ENCODE peak calls at places on chromosome 11, in five cellular contexts. C, V, Q, B and R are unnamed samples. For H3K36me3, the result is how much of the 10 kb centered on the place peaks cover.

GRCh38 chr11:13781153-13781552 is 112.7 kb downstream of the FAR1 start:
- DNase-seq in Q (no peak), B (peak), C (no peak), V (no peak), R (no peak)

GRCh38 chr11:3916962-3917361 is 61.5 kb downstream of the STIM1 start:
- DNase-seq in B (no peak), V (no peak), Q (no peak), C (no peak), R (no peak)

GRCh38 chr11:65912840-65913239 is 6.0 kb downstream of the C11orf68 start:
- DNase-seq in C (peak), B (no peak), Q (no peak), V (no peak), R (peak)

GRCh38 chr11:61054927-61055562 is 47.2 kb upstream of the CD5 start:
- DNase-seq in V (no peak), B (no peak), C (no peak), Q (no peak), R (no peak)

GRCh38 chr11:2380807-2381350 is 3.8 kb downstream of the CD81 start:
- DNase-seq in Q (no peak), B (peak), V (no peak), C (no peak), R (peak)

GRCh38 chr11:23540101-23540561 is 679.9 kb upstream of the CCDC179 start:
- DNase-seq in Q (peak), B (no peak), C (peak), V (peak), R (peak)

GRCh38 chr11:3193373-3194015 is 25.1 kb downstream of the MRGPRG start:
- DNase-seq in V (no peak), Q (peak), C (no peak), B (no peak), R (no peak)

GRCh38 chr11:112795142-112795815 is 165.9 kb upstream of the NCAM1 start:
- DNase-seq in Q (peak), V (no peak), B (peak), C (peak), R (peak)

GRCh38 chr11:118305726-118306125 is 1.2 kb downstream of the CD3E start:
- DNase-seq in V (no peak), B (no peak), C (no peak), Q (no peak), R (no peak)

GRCh38 chr11:88104408-88104807 is 70.8 kb downstream of the RAB38 start:
- DNase-seq in B (no peak), V (no peak), C (no peak), Q (no peak), R (no peak)

GRCh38 chr11:103944251-103944944 is 92.0 kb upstream of the DDI1 start:
- DNase-seq in B (no peak), Q (no peak), V (no peak), C (no peak), R (no peak)

GRCh38 chr11:73875380-73875779 is 1.3 kb downstream of the COA4 start:
- DNase-seq in B (no peak), Q (no peak), C (no peak), V (no peak), R (no peak)

GRCh38 chr11:32884770-32885384 is 7.7 kb upstream of the QSER1 start:
- DNase-seq in Q (no peak), C (no peak), B (no peak), V (no peak), R (peak)

GRCh38 chr11:56841210-56841810 is 92.8 kb upstream of the OR9G4 start:
- DNase-seq in C (peak), B (peak), V (peak), Q (peak), R (peak)

GRCh38 chr11:102680945-102681344 is 24.6 kb downstream of the MMP27 start:
- DNase-seq in Q (no peak), V (no peak), C (no peak), B (no peak), R (peak)

GRCh38 chr11:123373754-123374621 is 56.1 kb upstream of the GRAMD1B start:
- DNase-seq in C (no peak), Q (no peak), B (no peak), V (no peak), R (no peak)

GRCh38 chr11:8584511-8584910 is 9.5 kb downstream of the STK33 start:
- DNase-seq in Q (no peak), B (no peak), C (no peak), V (no peak), R (no peak)

GRCh38 chr11:28137832-28138231 is 29.6 kb downstream of the METTL15 start:
- DNase-seq in B (no peak), V (no peak), C (no peak), Q (no peak), R (no peak)

GRCh38 chr11:34432822-34433221 is 5.9 kb upstream of the CAT start:
- DNase-seq in V (no peak), B (no peak), C (no peak), Q (no peak), R (no peak)

GRCh38 chr11:19730373-19730772 is 17.7 kb downstream of the NAV2 start:
- DNase-seq in C (no peak), Q (no peak), V (no peak), B (no peak), R (no peak)

DNA sequence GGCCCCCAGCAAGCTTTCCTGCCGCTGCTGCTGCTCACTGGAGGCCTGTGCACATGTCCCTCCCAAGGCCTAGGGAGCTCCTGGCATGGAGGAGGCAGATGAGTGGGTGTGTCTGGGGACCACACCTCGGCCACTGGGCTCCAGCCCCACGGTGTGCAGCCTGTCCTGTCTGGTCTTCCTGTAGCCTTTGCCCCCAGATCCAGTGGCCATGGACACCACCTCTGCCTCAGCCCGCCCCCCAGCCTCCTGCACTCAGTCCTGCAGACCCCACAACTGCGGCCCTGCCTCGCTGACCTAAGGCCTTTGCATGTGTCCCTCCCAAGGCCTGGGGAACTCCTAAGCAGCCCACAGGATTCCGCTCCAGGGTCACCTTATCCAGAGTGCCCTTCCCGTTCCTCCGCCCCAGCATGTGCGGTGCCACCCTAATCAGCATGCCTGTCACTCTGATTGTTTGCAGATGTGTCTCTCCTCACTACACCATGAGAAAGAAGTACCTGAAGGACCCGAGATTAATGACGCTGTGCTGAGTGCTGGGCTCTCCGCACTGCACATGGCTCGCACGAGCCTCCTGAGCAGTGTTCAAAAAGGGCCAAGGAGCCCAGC is 8.6 kb downstream of the GAL start:
- DNase-seq in Q (peak), C (no peak), B (no peak), V (no peak), R (no peak)
- H3K14ac ChIP-seq in Q (no peak), C (no peak), B (no peak), V (no peak), R (no peak)

GRCh38 chr11:110362916-110363574 is 66.6 kb upstream of the RDX start:
- DNase-seq in B (no peak), Q (no peak), V (peak), C (no peak), R (peak)
- H4K8ac ChIP-seq in B (peak), Q (no peak), V (no peak), C (peak), R (peak)

GRCh38 chr11:76026862-76027261 is 179.4 kb downstream of the WNT11 start:
- DNase-seq in Q (no peak), C (no peak), B (no peak), V (no peak), R (no peak)

GRCh38 chr11:76030286-76030685 is 176.0 kb downstream of the WNT11 start:
- DNase-seq in Q (no peak), V (no peak), C (peak), B (peak), R (no peak)

GRCh38 chr11:76035020-76035419 is 171.3 kb downstream of the WNT11 start:
- DNase-seq in B (no peak), Q (no peak), V (no peak), C (no peak), R (no peak)

GRCh38 chr11:76033699-76034098 is 172.6 kb downstream of the WNT11 start:
- DNase-seq in C (no peak), V (no peak), B (no peak), Q (no peak), R (no peak)

GRCh38 chr11:76030973-76031590 is 175.2 kb downstream of the WNT11 start:
- DNase-seq in V (no peak), C (no peak), B (peak), Q (no peak), R (no peak)
- H3K36me3 ChIP-seq in V (under half), C (under half), B (under half), Q (under half), R (under half)

DNA sequence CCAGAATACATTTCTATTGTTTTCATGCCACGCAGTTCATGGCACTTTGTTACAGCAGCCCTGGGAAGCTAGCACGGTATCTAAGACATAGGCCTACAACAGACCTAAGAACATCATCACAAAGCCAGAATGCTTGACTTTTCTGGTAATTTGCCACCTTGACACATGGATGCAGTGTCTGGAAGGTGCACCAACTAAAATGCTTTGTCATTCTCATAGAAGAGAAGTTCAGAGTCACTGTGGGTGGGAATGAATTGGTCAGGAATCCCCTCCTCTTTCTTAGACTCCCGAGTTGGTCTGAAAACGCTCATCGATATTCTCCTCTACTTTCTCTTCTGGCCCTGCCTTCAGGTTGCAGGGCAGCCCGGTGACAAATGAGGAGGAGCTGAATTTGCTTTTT is 121.5 kb downstream of the COMMD9 start:
- DNase-seq in B (no peak), Q (no peak), V (no peak), C (no peak), R (no peak)
- H3K14ac ChIP-seq in B (no peak), Q (no peak), V (no peak), C (no peak), R (no peak)